ENCODE peak calls at places on chromosomes 3 and 15, in six cellular contexts. A is GM12891, J is K562, S is HepG2, F is H1, Q is GM12878. O is an unnamed sample.
A peak's percentile ranks its signal among the peaks of the same experiment; 100 is the strongest.

GRCh38 chr3:39644176-39644575 is 165.2 kb upstream of the MYRIP start:
- DNase-seq in Q (no peak), S (no peak), J (no peak), A (no peak), F (no peak), O (no peak)

GRCh38 chr15:51982770-51983103 is 11.2 kb upstream of the LEO1 start:
- DNase-seq in Q (no peak), A (no peak), F (no peak), J (no peak), S (no peak), O (no peak)

GRCh38 chr3:196554205-196554604 is 14.1 kb downstream of the WDR53 start:
- DNase-seq in F (no peak), A (no peak), J (no peak), S (no peak), Q (no peak), O (no peak)

GRCh38 chr15:73983211-73983727 is 8.8 kb downstream of the STOML1 start:
- DNase-seq in F (no peak), S (no peak), Q (no peak), A (no peak), J (no peak), O (no peak)

GRCh38 chr15:81105521-81105920 is 28.5 kb upstream of the CFAP161 start:
- DNase-seq in Q (no peak), A (no peak), F (no peak), S (no peak), J (no peak), O (no peak)

GRCh38 chr3:16888785-16889607 is 4.2 kb downstream of the PLCL2 start:
- DNase-seq in F (no peak), J (no peak), Q (peak; percentile 53), A (no peak), S (no peak), O (no peak)

GRCh38 chr3:50450135-50450911 is 53.1 kb downstream of the CACNA2D2 start:
- DNase-seq in A (no peak), Q (no peak), S (peak; percentile 12), J (no peak), F (no peak), O (no peak)

GRCh38 chr3:129211772-129212171 is 28.1 kb upstream of the CNBP start:
- DNase-seq in S (peak; percentile 34), Q (no peak), A (no peak), J (peak; percentile 73), F (no peak), O (no peak)

GRCh38 chr15:51793521-51793920 is 35.9 kb upstream of the TMOD3 start:
- DNase-seq in Q (no peak), A (no peak), F (no peak), J (no peak), S (no peak), O (no peak)

GRCh38 chr3:66638717-66639116 is 137.9 kb upstream of the LRIG1 start:
- DNase-seq in A (no peak), F (no peak), J (no peak), Q (no peak), S (no peak), O (no peak)

GRCh38 chr3:25478964-25479726 is 51.1 kb downstream of the RARB start:
- DNase-seq in F (no peak), Q (no peak), J (no peak), S (no peak), A (no peak), O (no peak)

GRCh38 chr15:91652610-91653207 is 200.8 kb upstream of the SLCO3A1 start:
- DNase-seq in J (no peak), A (no peak), Q (no peak), F (no peak), S (no peak), O (no peak)

GRCh38 chr15:70351391-70351790 is 253.7 kb upstream of the TLE3 start:
- DNase-seq in Q (no peak), J (no peak), A (no peak), S (no peak), F (no peak), O (no peak)

GRCh38 chr15:77580991-77581682 is 51.6 kb downstream of the LINGO1 start:
- DNase-seq in S (no peak), J (no peak), A (no peak), Q (no peak), F (no peak), O (no peak)

GRCh38 chr3:13650210-13651056 is 101.5 kb downstream of the FBLN2 start:
- DNase-seq in J (peak; percentile 94), S (peak; percentile 46), A (peak; percentile 87), F (peak; percentile 99), Q (no peak), O (peak; percentile 81)

GRCh38 chr15:77786956-77787355 is 154.2 kb upstream of the LINGO1 start:
- DNase-seq in A (no peak), Q (no peak), J (no peak), F (no peak), S (no peak), O (no peak)

GRCh38 chr15:31799711-31800321 is 230.5 kb upstream of the CHRNA7 start:
- DNase-seq in J (no peak), Q (peak; percentile 77), S (no peak), A (no peak), F (no peak), O (peak; percentile 22)

GRCh38 chr3:190225186-190225692 is 97.0 kb downstream of the CLDN1 start:
- DNase-seq in A (no peak), S (peak; percentile 29), J (no peak), F (no peak), Q (no peak), O (no peak)

GRCh38 chr15:45702041-45702440 is 67.2 kb downstream of the SQOR start:
- DNase-seq in S (no peak), J (no peak), Q (no peak), A (no peak), F (no peak), O (no peak)

GRCh38 chr3:72669224-72669623 is 179.0 kb downstream of the SHQ1 start:
- DNase-seq in J (no peak), F (no peak), S (no peak), Q (no peak), A (no peak), O (no peak)

GRCh38 chr3:110237091-110237615 is 834.5 kb upstream of the NECTIN3 start:
- DNase-seq in J (no peak), Q (no peak), F (no peak), S (no peak), A (no peak), O (no peak)

GRCh38 chr3:71319771-71320170 is 263.8 kb downstream of the FOXP1 start:
- DNase-seq in A (no peak), Q (no peak), F (no peak), J (no peak), S (no peak), O (no peak)

GRCh38 chr15:60544581-60545115 is 65.7 kb upstream of the ICE2 start:
- DNase-seq in A (no peak), S (no peak), J (no peak), Q (no peak), F (no peak), O (no peak)

GRCh38 chr3:1172642-1173041 is 79.8 kb downstream of the CNTN6 start:
- DNase-seq in A (no peak), J (no peak), S (no peak), F (no peak), Q (no peak), O (no peak)

GRCh38 chr15:64521201-64521600 is 60.8 kb downstream of the ZNF609 start:
- DNase-seq in Q (no peak), F (no peak), A (no peak), J (no peak), S (no peak), O (no peak)

GRCh38 chr15:47733085-47733484 is 15.8 kb downstream of the SEMA6D start:
- DNase-seq in J (no peak), F (no peak), Q (no peak), S (no peak), A (no peak), O (no peak)

GRCh38 chr15:90001683-90002427 is 731 bp downstream of the ZNF710 start:
- DNase-seq in F (peak; percentile 65), S (peak; percentile 29), J (peak; percentile 66), Q (no peak), A (peak; percentile 70), O (peak; percentile 72)

GRCh38 chr3:177545964-177546363 is 348.7 kb upstream of the TBL1XR1 start:
- DNase-seq in S (no peak), F (no peak), J (no peak), A (no peak), Q (no peak), O (no peak)

GRCh38 chr3:158434412-158435038 is 136.5 kb upstream of the MLF1 start:
- DNase-seq in Q (peak; percentile 40), F (peak; percentile 59), S (peak; percentile 78), J (peak; percentile 80), A (peak; percentile 0), O (no peak)

GRCh38 chr3:123705886-123706285 is 121.0 kb upstream of the HACD2 start:
- DNase-seq in F (no peak), J (no peak), S (no peak), Q (no peak), A (no peak), O (no peak)

GRCh38 chr3:123696796-123697195 is 111.9 kb upstream of the HACD2 start:
- DNase-seq in F (no peak), J (no peak), S (no peak), Q (no peak), A (no peak), O (no peak)

GRCh38 chr3:123702720-123703119 is 117.9 kb upstream of the HACD2 start:
- DNase-seq in Q (no peak), F (no peak), A (no peak), J (no peak), S (peak; percentile 13), O (no peak)

GRCh38 chr3:123698813-123699212 is 114.0 kb upstream of the HACD2 start:
- DNase-seq in A (no peak), Q (no peak), F (no peak), S (no peak), J (no peak), O (no peak)

GRCh38 chr3:123700791-123701712 is 116.2 kb upstream of the HACD2 start:
- DNase-seq in A (no peak), F (no peak), Q (no peak), S (no peak), J (no peak), O (no peak)
- TF ChIP-seq POLR2AphosphoS5 in A (no peak), F (no peak), Q (no peak), S (no peak), J (no peak), O (no peak)

GRCh38 chr3:179562467-179563297 is at the start of gene ACTL6A:
- DNase-seq in F (peak; percentile 99), J (peak; percentile 100), Q (peak; percentile 98), A (peak; percentile 93), S (peak; percentile 98), O (peak; percentile 95)
- TF ChIP-seq POLR2A in F (peak; percentile 96), J (peak; percentile 98), Q (peak; percentile 92), A (peak; percentile 88), S (peak; percentile 89), O (peak; percentile 89)

DNA sequence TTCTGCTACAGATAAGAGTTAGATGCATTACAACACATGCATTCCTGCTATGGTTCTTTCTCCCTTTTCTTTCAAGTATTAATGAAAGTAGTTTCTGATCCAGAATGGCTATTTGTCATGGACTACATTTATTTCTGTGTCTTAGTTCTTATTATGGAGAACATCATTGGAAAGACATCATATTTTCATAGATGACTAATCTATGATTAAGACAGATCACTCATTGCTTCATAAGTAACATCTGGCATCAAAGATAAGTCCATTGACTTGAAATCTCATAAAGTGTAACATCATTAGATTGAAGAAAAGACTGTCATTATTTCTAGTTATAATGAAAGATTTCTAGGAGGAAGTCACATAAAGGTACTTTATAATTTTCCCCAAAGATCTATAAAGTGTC is 366.7 kb downstream of the NSUN3 start:
- DNase-seq in J (no peak), A (no peak), F (no peak), Q (no peak), S (no peak), O (no peak)
- TF ChIP-seq TAF1 in J (no peak), A (no peak), F (no peak), Q (no peak), S (no peak), O (no peak)

GRCh38 chr3:193895409-193895808 is 240.5 kb upstream of the HES1 start:
- DNase-seq in A (no peak), Q (no peak), F (no peak), S (no peak), J (no peak), O (no peak)
- TF ChIP-seq POLR2AphosphoS5 in A (no peak), Q (no peak), F (no peak), S (no peak), J (no peak), O (no peak)